ENCODE peak calls at places on chromosomes 11 and 22, in ten cellular contexts. Z is A549; S is CD8-positive, alpha-beta T cell; O is IMR-90; U is right lobe of liver; E is adrenal gland; N is psoas muscle; L is heart left ventricle; Q is breast epithelium; T is Peyer's patch. X is an unnamed sample.

GRCh38 chr11:36162909-36163434 is 126.3 kb downstream of the COMMD9 start:
- DNase-seq in Z (no peak), S (no peak), O (no peak), U (no peak), E (no peak), N (no peak), L (peak), Q (no peak), T (no peak), X (no peak)

GRCh38 chr11:76185511-76185910 is 20.8 kb downstream of the WNT11 start:
- DNase-seq in Z (no peak), S (no peak), O (no peak), U (no peak), E (no peak), N (no peak), L (no peak), Q (no peak), T (no peak), X (no peak)

GRCh38 chr22:26648011-26648497 is 9.3 kb upstream of the MIAT start:
- DNase-seq in Z (no peak), S (peak), O (no peak), U (no peak), E (no peak), N (no peak), L (no peak), Q (no peak), T (no peak), X (peak)

GRCh38 chr11:69921429-69922014 is 102.3 kb upstream of the FGF3 start:
- DNase-seq in Z (no peak), S (no peak), O (no peak), U (peak), E (no peak), N (no peak), L (peak), Q (no peak), T (peak), X (no peak)

GRCh38 chr11:67289651-67290479 is 762 bp downstream of the ANKRD13D start:
- DNase-seq in Z (peak), S (peak), O (no peak), U (peak), E (no peak), N (peak), L (peak), Q (no peak), T (no peak), X (no peak)

GRCh38 chr11:57359396-57359795 is 21.2 kb downstream of the P2RX3 start:
- DNase-seq in Z (no peak), S (no peak), O (no peak), U (peak), E (no peak), N (no peak), L (no peak), Q (no peak), T (peak), X (no peak)

GRCh38 chr11:27621440-27622161 is 78.7 kb downstream of the BDNF start:
- DNase-seq in Z (no peak), S (no peak), O (peak), U (no peak), E (peak), N (no peak), L (no peak), Q (no peak), T (no peak), X (no peak)

GRCh38 chr11:130790689-130791088 is 125.6 kb downstream of the SNX19 start:
- DNase-seq in Z (no peak), S (no peak), O (no peak), U (no peak), E (no peak), N (no peak), L (no peak), Q (no peak), T (no peak), X (no peak)

GRCh38 chr22:17161991-17162390 is 2.9 kb upstream of the HDHD5 start:
- DNase-seq in Z (no peak), S (no peak), O (no peak), U (no peak), E (no peak), N (no peak), L (no peak), Q (no peak), T (no peak), X (no peak)

GRCh38 chr22:28820885-28821284 is 20.5 kb upstream of the XBP1 start:
- DNase-seq in Z (no peak), S (no peak), O (no peak), U (no peak), E (no peak), N (no peak), L (no peak), Q (no peak), T (no peak), X (no peak)

GRCh38 chr11:134120921-134121526 is 52.2 kb downstream of the JAM3 start:
- DNase-seq in Z (no peak), S (no peak), O (peak), U (no peak), E (no peak), N (no peak), L (peak), Q (peak), T (no peak), X (no peak)

GRCh38 chr22:37972527-37972926 is 11.8 kb downstream of the SOX10 start:
- DNase-seq in Z (no peak), S (no peak), O (no peak), U (no peak), E (peak), N (no peak), L (no peak), Q (no peak), T (no peak), X (no peak)

GRCh38 chr11:101428918-101429317 is 154.9 kb downstream of the TRPC6 start:
- DNase-seq in Z (peak), S (no peak), O (peak), U (no peak), E (no peak), N (no peak), L (no peak), Q (no peak), T (no peak), X (no peak)

GRCh38 chr22:28799125-28799833 is 1.1 kb downstream of the XBP1 start:
- DNase-seq in Z (peak), S (no peak), O (peak), U (no peak), E (peak), N (peak), L (no peak), Q (peak), T (no peak), X (no peak)

GRCh38 chr11:120903686-120904085 is 120.2 kb upstream of the TBCEL start:
- DNase-seq in Z (no peak), S (no peak), O (no peak), U (no peak), E (no peak), N (no peak), L (no peak), Q (no peak), T (no peak), X (no peak)

GRCh38 chr22:29167032-29167911 is 38.4 kb upstream of the EMID1 start:
- DNase-seq in Z (no peak), S (peak), O (no peak), U (peak), E (no peak), N (no peak), L (no peak), Q (no peak), T (no peak), X (no peak)

GRCh38 chr22:49571326-49571725 is 256.3 kb downstream of the BRD1 start:
- DNase-seq in Z (no peak), S (no peak), O (no peak), U (no peak), E (no peak), N (no peak), L (no peak), Q (no peak), T (no peak), X (no peak)

GRCh38 chr22:20624161-20624616 is 116.8 kb downstream of the MED15 start:
- DNase-seq in Z (no peak), S (no peak), O (peak), U (no peak), E (no peak), N (peak), L (no peak), Q (no peak), T (no peak), X (no peak)

GRCh38 chr22:39469326-39469680 is 12.5 kb downstream of the MGAT3 start:
- DNase-seq in Z (no peak), S (no peak), O (no peak), U (no peak), E (no peak), N (no peak), L (no peak), Q (no peak), T (no peak), X (no peak)

GRCh38 chr11:118612378-118612777 is 5.0 kb downstream of the PHLDB1 start:
- DNase-seq in Z (no peak), S (no peak), O (peak), U (no peak), E (peak), N (peak), L (peak), Q (peak), T (peak), X (no peak)

GRCh38 chr22:48098243-48098935 is 1335.9 kb downstream of the TBC1D22A start:
- DNase-seq in Z (no peak), S (no peak), O (no peak), U (no peak), E (no peak), N (no peak), L (no peak), Q (no peak), T (no peak), X (no peak)

DNA sequence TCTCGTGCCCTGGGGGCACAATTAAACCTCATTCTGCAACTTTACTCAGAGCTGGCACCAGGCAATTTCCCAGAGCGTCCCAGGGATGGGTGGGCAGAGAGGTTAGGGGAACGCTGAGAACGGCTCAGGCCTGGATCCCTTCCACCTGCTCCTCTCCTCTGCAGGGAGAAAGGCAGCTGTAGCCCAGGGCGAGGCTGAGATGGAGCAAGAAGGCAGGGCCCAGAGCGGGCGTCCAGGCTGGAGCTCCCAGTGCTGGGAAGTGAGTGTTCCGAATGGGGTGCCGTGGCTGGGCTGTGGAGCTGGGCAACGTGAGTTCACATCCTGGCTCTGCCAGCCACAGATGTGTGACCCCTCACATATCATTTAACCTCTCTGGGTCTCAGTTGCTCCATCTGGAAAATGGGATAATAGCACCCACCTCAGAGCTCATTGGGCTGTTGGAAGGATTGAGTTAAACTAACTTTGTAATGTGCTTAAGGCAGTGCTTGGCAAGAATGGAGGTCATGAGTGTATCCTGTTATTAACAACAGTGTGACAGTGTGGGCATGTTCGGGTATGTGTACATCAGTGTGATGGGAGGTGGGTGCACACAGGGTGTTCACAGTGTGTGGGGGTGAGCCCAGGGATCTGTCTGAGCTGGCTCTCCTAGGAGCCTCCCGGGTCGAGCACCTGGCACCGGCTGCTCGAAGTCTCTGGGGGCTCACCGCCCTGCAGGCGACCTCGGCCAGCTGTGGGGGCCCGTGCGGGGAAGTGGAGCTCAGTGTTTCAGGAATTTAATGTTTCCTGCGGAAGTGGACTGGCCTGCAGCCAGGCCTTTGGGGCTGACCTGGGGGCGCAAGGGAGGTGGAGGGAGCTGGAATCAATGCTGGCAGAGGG is 15.6 kb downstream of the OTUB1 start:
- DNase-seq in Z (no peak), S (no peak), O (no peak), U (no peak), E (no peak), N (peak), L (peak), Q (no peak), T (no peak), X (no peak)
- H3K27ac ChIP-seq in Z (no peak), S (no peak), O (no peak), U (no peak), E (no peak), N (no peak), L (no peak), Q (peak), T (no peak), X (no peak)

GRCh38 chr11:34732831-34733230 is 111.9 kb downstream of the EHF start:
- DNase-seq in Z (no peak), S (no peak), O (no peak), U (no peak), E (no peak), N (no peak), L (no peak), Q (no peak), T (no peak), X (no peak)
- TF ChIP-seq CTCF in Z (no peak), S (no peak), O (no peak), U (no peak), E (no peak), N (no peak), L (no peak), Q (no peak), T (no peak), X (no peak)

GRCh38 chr11:86177319-86177718 is 67.2 kb upstream of the EED start:
- DNase-seq in Z (no peak), S (no peak), O (no peak), U (no peak), E (no peak), N (no peak), L (no peak), Q (no peak), T (no peak), X (no peak)
- H3K27ac ChIP-seq in Z (peak), S (no peak), O (no peak), U (no peak), E (no peak), N (no peak), L (no peak), Q (no peak), T (no peak), X (no peak)

GRCh38 chr11:1307998-1308744 is 1.3 kb downstream of the TOLLIP start:
- DNase-seq in Z (no peak), S (no peak), O (peak), U (peak), E (no peak), N (no peak), L (no peak), Q (no peak), T (no peak), X (no peak)

GRCh38 chr11:1310315-1310687 is 869 bp upstream of the TOLLIP start:
- DNase-seq in Z (no peak), S (no peak), O (no peak), U (no peak), E (no peak), N (no peak), L (no peak), Q (no peak), T (no peak), X (no peak)

GRCh38 chr11:1310772-1311468 is 1.5 kb upstream of the TOLLIP start:
- DNase-seq in Z (no peak), S (peak), O (no peak), U (no peak), E (no peak), N (no peak), L (no peak), Q (no peak), T (no peak), X (peak)

GRCh38 chr11:1308745-1309497 is 511 bp downstream of the TOLLIP start:
- DNase-seq in Z (no peak), S (peak), O (no peak), U (no peak), E (no peak), N (no peak), L (no peak), Q (no peak), T (no peak), X (no peak)

GRCh38 chr11:1309498-1310314 is at the start of gene TOLLIP:
- DNase-seq in Z (peak), S (peak), O (peak), U (peak), E (peak), N (peak), L (peak), Q (peak), T (peak), X (peak)
- TF ChIP-seq CTCF in Z (peak), S (no peak), O (peak), U (peak), E (no peak), N (peak), L (peak), Q (peak), T (no peak), X (peak)